ENCODE peak calls at places on chromosomes 4 and X, in four cellular contexts. B is putamen; N is islet precursor cell; L is activated CD8-positive, alpha-beta memory T cell treated with anti-CD3 and anti-CD28 coated beads for 4 hours. E is an unnamed sample.

GRCh38 chr4:7897811-7898210 is 41.9 kb downstream of the AFAP1 start:
- DNase-seq in N (peak), B (no peak), L (no peak), E (no peak)

GRCh38 chrX:151724563-151725337 is 8.9 kb downstream of the FATE1 start:
- DNase-seq in L (no peak), B (no peak), N (no peak), E (no peak)

GRCh38 chrX:120790118-120790517 is 85.5 kb downstream of the CT47B1 start:
- DNase-seq in B (peak), N (no peak), L (no peak), E (peak)

GRCh38 chr4:85995361-85995760 is 364.5 kb downstream of the MAPK10 start:
- DNase-seq in B (no peak), N (no peak), L (no peak), E (no peak)

GRCh38 chr4:169723207-169723606 is 34.5 kb downstream of the HPF1 start:
- DNase-seq in N (no peak), B (no peak), L (no peak), E (peak)

GRCh38 chr4:140188975-140189374 is 35.0 kb upstream of the MAML3 start:
- DNase-seq in B (no peak), L (no peak), N (no peak), E (no peak)

GRCh38 chr4:13580018-13580417 is 35.7 kb upstream of the NKX3-2 start:
- DNase-seq in B (no peak), L (no peak), N (no peak), E (no peak)

GRCh38 chr4:2465032-2465431 is 3.9 kb upstream of the RNF4 start:
- DNase-seq in B (no peak), L (no peak), N (no peak), E (no peak)

GRCh38 chr4:105126311-105127153 is 20.1 kb upstream of the TET2 start:
- DNase-seq in N (no peak), L (no peak), B (no peak), E (no peak)

GRCh38 chr4:173074501-173074946 is 94.1 kb upstream of the GALNT7 start:
- DNase-seq in N (peak), B (no peak), L (no peak), E (peak)

GRCh38 chrX:20968996-20969395 is 405.2 kb upstream of the CNKSR2 start:
- DNase-seq in L (no peak), B (no peak), N (peak), E (no peak)

GRCh38 chrX:110403839-110404238 is 45.2 kb downstream of the RTL9 start:
- DNase-seq in N (no peak), L (no peak), B (no peak), E (no peak)

GRCh38 chrX:39883664-39884063 is 214.1 kb downstream of the BCOR start:
- DNase-seq in L (peak), N (no peak), B (no peak), E (no peak)

GRCh38 chr4:8818063-8818881 is 53.4 kb downstream of the HMX1 start:
- DNase-seq in N (peak), B (no peak), L (no peak), E (no peak)

GRCh38 chr4:4496604-4497372 is 45.1 kb downstream of the STX18 start:
- DNase-seq in B (no peak), N (peak), L (no peak), E (peak)

GRCh38 chr4:93147524-93148212 is 680.9 kb upstream of the ATOH1 start:
- DNase-seq in L (no peak), N (peak), B (no peak), E (peak)

GRCh38 chr4:75584067-75584466 is 28.2 kb downstream of the ODAPH start:
- DNase-seq in N (no peak), L (no peak), B (no peak), E (no peak)

GRCh38 chr4:7192252-7193039 is at the start of gene SORCS2:
- DNase-seq in L (peak), N (peak), B (peak), E (peak)

GRCh38 chrX:119292445-119292844 is 56.4 kb downstream of the PGRMC1 start:
- DNase-seq in B (no peak), L (no peak), N (no peak), E (peak)

GRCh38 chrX:43349363-43349762 is 306.7 kb upstream of the MAOA start:
- DNase-seq in B (no peak), N (peak), L (no peak), E (peak)

GRCh38 chrX:135264210-135264609 is 12.3 kb downstream of the ETDA start:
- DNase-seq in N (no peak), B (no peak), L (no peak), E (no peak)

GRCh38 chr4:25928956-25929336 is 14.9 kb downstream of the SMIM20 start:
- DNase-seq in B (no peak), N (no peak), L (no peak), E (no peak)

GRCh38 chrX:47562615-47563243 is 1.7 kb downstream of the ARAF start:
- DNase-seq in N (no peak), B (no peak), L (no peak), E (peak)

GRCh38 chr4:87066403-87067119 is 131.8 kb downstream of the AFF1 start:
- DNase-seq in L (no peak), N (no peak), B (no peak), E (no peak)

GRCh38 chr4:103904126-103904525 is 184.3 kb upstream of the TACR3 start:
- DNase-seq in L (no peak), N (no peak), B (no peak), E (no peak)

GRCh38 chr4:37798616-37799015 is 27.9 kb upstream of the PGM2 start:
- DNase-seq in B (no peak), L (no peak), N (no peak), E (no peak)

GRCh38 chr4:115437739-115438138 is 324.3 kb upstream of the NDST4 start:
- DNase-seq in N (no peak), L (no peak), B (no peak), E (no peak)

GRCh38 chrX:110316351-110317078 is 1.4 kb downstream of the AMMECR1 start:
- DNase-seq in L (no peak), B (no peak), N (no peak), E (peak)